ENCODE peak calls at places on chromosome 7, in six cellular contexts. R, O, V, P, E and G are unnamed samples.

GRCh38 chr7:81662531-81662930 is 107.3 kb downstream of the HGF start:
- DNase-seq in R (no peak), O (peak), V (no peak), P (no peak), E (no peak), G (no peak)

GRCh38 chr7:76233538-76234281 is 32.0 kb downstream of the SRRM3 start:
- DNase-seq in R (no peak), O (no peak), V (no peak), P (peak), E (no peak), G (peak)

GRCh38 chr7:112630565-112630964 is 149.8 kb downstream of the LSMEM1 start:
- DNase-seq in R (no peak), O (peak), V (peak), P (no peak), E (no peak), G (no peak)

GRCh38 chr7:55552320-55553086 is 19.8 kb downstream of the VOPP1 start:
- DNase-seq in R (no peak), O (peak), V (no peak), P (no peak), E (no peak), G (no peak)

GRCh38 chr7:96236198-96237039 is 85.5 kb downstream of the SLC25A13 start:
- DNase-seq in R (peak), O (peak), V (peak), P (no peak), E (no peak), G (peak)

GRCh38 chr7:111264111-111264868 is 173.4 kb downstream of the LRRN3 start:
- DNase-seq in R (no peak), O (no peak), V (no peak), P (no peak), E (no peak), G (no peak)

GRCh38 chr7:38160003-38160571 is 18.0 kb upstream of the STARD3NL start:
- DNase-seq in R (no peak), O (no peak), V (no peak), P (no peak), E (no peak), G (no peak)

GRCh38 chr7:102122026-102122425 is 164.6 kb upstream of the SH2B2 start:
- DNase-seq in R (no peak), O (peak), V (no peak), P (no peak), E (no peak), G (no peak)

GRCh38 chr7:74306737-74307469 is 17.7 kb downstream of the CLIP2 start:
- DNase-seq in R (peak), O (peak), V (no peak), P (peak), E (no peak), G (peak)

GRCh38 chr7:77862691-77863090 is 64.1 kb downstream of the PHTF2 start:
- DNase-seq in R (no peak), O (no peak), V (no peak), P (no peak), E (no peak), G (no peak)

GRCh38 chr7:76225951-76226350 is 24.3 kb downstream of the SRRM3 start:
- DNase-seq in R (no peak), O (no peak), V (no peak), P (no peak), E (no peak), G (no peak)

GRCh38 chr7:45501788-45502187 is 72.4 kb upstream of the ADCY1 start:
- DNase-seq in R (no peak), O (no peak), V (no peak), P (no peak), E (no peak), G (no peak)

GRCh38 chr7:23767514-23767913 is 57.5 kb downstream of the STK31 start:
- DNase-seq in R (no peak), O (no peak), V (no peak), P (no peak), E (no peak), G (peak)

GRCh38 chr7:133836666-133837065 is 290.5 kb upstream of the LRGUK start:
- DNase-seq in R (no peak), O (no peak), V (no peak), P (no peak), E (no peak), G (no peak)

GRCh38 chr7:151665363-151665762 is 145.7 kb upstream of the RHEB start:
- DNase-seq in R (no peak), O (no peak), V (peak), P (no peak), E (no peak), G (peak)

GRCh38 chr7:17706734-17707133 is 233.6 kb downstream of the SNX13 start:
- DNase-seq in R (peak), O (peak), V (peak), P (peak), E (peak), G (peak)

GRCh38 chr7:148708026-148708685 is 9.5 kb downstream of the CUL1 start:
- DNase-seq in R (no peak), O (no peak), V (no peak), P (no peak), E (no peak), G (no peak)

GRCh38 chr7:112381311-112382091 is 68.8 kb upstream of the IFRD1 start:
- DNase-seq in R (no peak), O (no peak), V (no peak), P (no peak), E (no peak), G (no peak)

GRCh38 chr7:4850262-4850795 is 11.5 kb downstream of the PAPOLB start:
- DNase-seq in R (no peak), O (no peak), V (no peak), P (no peak), E (no peak), G (no peak)

GRCh38 chr7:136055266-136055665 is 78.1 kb upstream of the MTPN start:
- DNase-seq in R (no peak), O (no peak), V (no peak), P (no peak), E (no peak), G (no peak)

GRCh38 chr7:72706521-72706920 is 121.5 kb downstream of the TYW1B start:
- DNase-seq in R (no peak), O (no peak), V (no peak), P (no peak), E (no peak), G (no peak)

GRCh38 chr7:452230-452751 is 67.4 kb downstream of the PDGFA start:
- DNase-seq in R (no peak), O (no peak), V (no peak), P (peak), E (no peak), G (peak)
- H3K4me3 ChIP-seq in R (no peak), O (no peak), V (no peak), P (peak), E (no peak), G (no peak)

GRCh38 chr7:88042157-88042556 is 108.1 kb downstream of the ADAM22 start:
- DNase-seq in R (no peak), O (no peak), V (no peak), P (no peak), E (no peak), G (no peak)
- H3K4me3 ChIP-seq in R (no peak), O (no peak), V (no peak), P (no peak), E (no peak), G (no peak)

DNA sequence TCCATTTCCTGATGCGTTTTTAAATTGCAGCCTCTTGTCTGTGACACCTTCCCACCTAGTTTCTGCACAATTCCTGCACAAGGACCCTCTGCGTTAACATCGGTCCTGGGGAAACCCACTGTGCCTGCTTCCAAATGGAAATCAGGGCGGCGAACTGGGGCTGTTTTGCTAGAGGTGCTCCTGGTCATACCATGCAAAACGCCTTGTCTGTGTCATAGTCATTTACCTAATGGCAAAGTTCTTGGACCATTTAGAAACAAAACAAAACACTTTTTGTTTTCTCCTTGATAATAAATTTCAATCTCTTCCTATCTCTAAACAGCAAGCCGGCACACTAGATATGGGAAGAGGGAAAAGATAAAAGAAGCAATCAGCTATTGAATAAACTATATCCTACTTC is 206.9 kb upstream of the KLF14 start:
- DNase-seq in R (no peak), O (no peak), V (no peak), P (no peak), E (no peak), G (no peak)
- H3K4me3 ChIP-seq in R (no peak), O (peak), V (peak), P (no peak), E (no peak), G (no peak)

GRCh38 chr7:100674441-100675407 is 1.2 kb downstream of the GNB2 start:
- DNase-seq in R (peak), O (no peak), V (no peak), P (peak), E (no peak), G (no peak)
- H3K4me3 ChIP-seq in R (peak), O (peak), V (peak), P (peak), E (peak), G (peak)

DNA sequence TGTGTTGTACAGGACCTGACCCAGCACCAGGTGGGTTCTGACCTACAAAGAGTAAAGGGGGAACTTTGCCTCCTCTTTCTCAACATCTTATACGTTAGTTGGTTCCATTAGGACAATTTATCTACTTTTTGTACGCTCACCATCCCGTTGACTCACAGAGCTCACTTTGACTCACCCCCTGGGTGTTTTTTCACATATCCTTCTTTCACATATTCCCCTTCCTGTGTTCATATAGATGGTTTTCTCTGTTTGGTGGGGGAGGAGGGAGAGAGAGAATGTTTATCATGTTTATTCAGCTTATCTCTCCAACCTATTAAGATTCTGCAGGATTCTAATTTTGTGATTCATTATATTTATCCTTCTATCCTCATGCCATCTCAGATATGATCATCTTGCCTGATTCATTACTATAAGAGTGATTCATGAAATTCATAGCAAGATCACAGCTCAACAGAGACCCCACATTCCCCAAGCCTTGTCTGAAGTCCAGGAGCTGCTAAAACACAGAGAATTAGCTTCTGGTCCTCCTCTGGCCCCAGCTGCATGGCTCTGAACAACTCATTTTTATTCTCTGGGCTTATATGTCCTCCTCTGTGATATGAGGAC is 37.2 kb downstream of the PRSS2 start:
- DNase-seq in R (no peak), O (no peak), V (no peak), P (no peak), E (no peak), G (peak)
- H3K4me3 ChIP-seq in R (no peak), O (no peak), V (no peak), P (no peak), E (no peak), G (no peak)

GRCh38 chr7:85275204-85275603 is 88.3 kb upstream of the SEMA3D start:
- DNase-seq in R (no peak), O (no peak), V (no peak), P (peak), E (no peak), G (no peak)
- H3K4me3 ChIP-seq in R (no peak), O (no peak), V (no peak), P (peak), E (no peak), G (no peak)

GRCh38 chr7:2810682-2811471 is 33.2 kb downstream of the GNA12 start:
- DNase-seq in R (no peak), O (no peak), V (no peak), P (peak), E (no peak), G (no peak)
- H3K4me3 ChIP-seq in R (no peak), O (no peak), V (no peak), P (no peak), E (no peak), G (no peak)

GRCh38 chr7:30681262-30682130 is 760 bp downstream of the CRHR2 start:
- DNase-seq in R (no peak), O (no peak), V (no peak), P (peak), E (no peak), G (peak)
- H3K4me3 ChIP-seq in R (no peak), O (no peak), V (no peak), P (peak), E (no peak), G (peak)

GRCh38 chr7:2698581-2699288 is 10.7 kb downstream of the AMZ1 start:
- DNase-seq in R (no peak), O (no peak), V (no peak), P (no peak), E (no peak), G (no peak)

GRCh38 chr7:2700141-2700850 is 12.3 kb downstream of the AMZ1 start:
- DNase-seq in R (no peak), O (no peak), V (no peak), P (no peak), E (no peak), G (no peak)

GRCh38 chr7:2701406-2701805 is 13.4 kb downstream of the AMZ1 start:
- DNase-seq in R (no peak), O (no peak), V (no peak), P (no peak), E (no peak), G (no peak)

GRCh38 chr7:2701832-2702593 is 14.0 kb downstream of the AMZ1 start:
- DNase-seq in R (no peak), O (no peak), V (no peak), P (no peak), E (no peak), G (peak)

GRCh38 chr7:2699289-2699620 is 11.3 kb downstream of the AMZ1 start:
- DNase-seq in R (no peak), O (no peak), V (no peak), P (no peak), E (no peak), G (no peak)
- H3K4me3 ChIP-seq in R (no peak), O (no peak), V (no peak), P (no peak), E (no peak), G (no peak)

GRCh38 chr7:8149222-8149621 is 112.7 kb downstream of the ICA1 start:
- DNase-seq in R (no peak), O (no peak), V (no peak), P (no peak), E (no peak), G (no peak)
- H3K4me3 ChIP-seq in R (no peak), O (no peak), V (no peak), P (no peak), E (no peak), G (no peak)